ENCODE peak calls at places on chromosomes 5 and 9, in five cellular contexts. One of them, this sample, is unnamed. For H3K4me1, the result is how much of the 10 kb centered on the place peaks cover.

GRCh38 chr9:83572524-83572923 is 34.3 kb upstream of the FRMD3 start:
- DNase-seq in H9: no peak
- DNase-seq in MM.1S: no peak
- DNase-seq in transverse colon: no peak
- DNase-seq in spleen: no peak
- DNase-seq in this sample: no peak

GRCh38 chr5:150562832-150563231 is 54.9 kb downstream of the NDST1 start:
- DNase-seq in H9: no peak
- DNase-seq in MM.1S: peak
- DNase-seq in transverse colon: peak
- DNase-seq in spleen: no peak
- DNase-seq in this sample: no peak

GRCh38 chr9:93346240-93347112 is 105.0 kb upstream of the FAM120A start:
- DNase-seq in H9: no peak
- DNase-seq in MM.1S: no peak
- DNase-seq in transverse colon: no peak
- DNase-seq in spleen: no peak
- DNase-seq in this sample: no peak

GRCh38 chr5:94544031-94544650 is 74.3 kb downstream of the KIAA0825 start:
- DNase-seq in H9: no peak
- DNase-seq in MM.1S: no peak
- DNase-seq in transverse colon: no peak
- DNase-seq in spleen: no peak
- DNase-seq in this sample: no peak

GRCh38 chr5:172492097-172492840 is 37.9 kb upstream of the SH3PXD2B start:
- DNase-seq in H9: peak
- DNase-seq in MM.1S: no peak
- DNase-seq in transverse colon: no peak
- DNase-seq in spleen: no peak
- DNase-seq in this sample: no peak

GRCh38 chr9:70066418-70066817 is 22.8 kb downstream of the MAMDC2 start:
- DNase-seq in H9: no peak
- DNase-seq in MM.1S: no peak
- DNase-seq in transverse colon: no peak
- DNase-seq in spleen: no peak
- DNase-seq in this sample: no peak

GRCh38 chr5:130111723-130112122 is 207.5 kb downstream of the CHSY3 start:
- DNase-seq in H9: no peak
- DNase-seq in MM.1S: peak
- DNase-seq in transverse colon: no peak
- DNase-seq in spleen: no peak
- DNase-seq in this sample: no peak

GRCh38 chr5:173812811-173813550 is 75.2 kb upstream of the CPEB4 start:
- DNase-seq in H9: no peak
- DNase-seq in MM.1S: no peak
- DNase-seq in transverse colon: no peak
- DNase-seq in spleen: no peak
- DNase-seq in this sample: no peak

GRCh38 chr5:77832166-77832770 is 56.1 kb upstream of the TBCA start:
- DNase-seq in H9: no peak
- DNase-seq in MM.1S: no peak
- DNase-seq in transverse colon: no peak
- DNase-seq in spleen: no peak
- DNase-seq in this sample: no peak

GRCh38 chr9:30075451-30076199 is 2308.8 kb upstream of the ACO1 start:
- DNase-seq in H9: no peak
- DNase-seq in MM.1S: peak
- DNase-seq in transverse colon: no peak
- DNase-seq in spleen: no peak
- DNase-seq in this sample: no peak

GRCh38 chr5:149924481-149924880 is 20.1 kb downstream of the PDE6A start:
- DNase-seq in H9: no peak
- DNase-seq in MM.1S: no peak
- DNase-seq in transverse colon: no peak
- DNase-seq in spleen: no peak
- DNase-seq in this sample: no peak

GRCh38 chr5:179278119-179278518 is 67.1 kb downstream of the ADAMTS2 start:
- DNase-seq in H9: no peak
- DNase-seq in MM.1S: no peak
- DNase-seq in transverse colon: no peak
- DNase-seq in spleen: no peak
- DNase-seq in this sample: no peak

GRCh38 chr9:93288341-93288740 is 104.4 kb downstream of the WNK2 start:
- DNase-seq in H9: peak
- DNase-seq in MM.1S: no peak
- DNase-seq in transverse colon: no peak
- DNase-seq in spleen: peak
- DNase-seq in this sample: no peak

GRCh38 chr5:67030289-67031069 is 166.1 kb downstream of the CD180 start:
- DNase-seq in H9: no peak
- DNase-seq in MM.1S: no peak
- DNase-seq in transverse colon: no peak
- DNase-seq in spleen: no peak
- DNase-seq in this sample: no peak

GRCh38 chr5:54517174-54517511 is 416 bp upstream of the SNX18 start:
- DNase-seq in H9: no peak
- DNase-seq in MM.1S: no peak
- DNase-seq in transverse colon: peak
- DNase-seq in spleen: no peak
- DNase-seq in this sample: peak

GRCh38 chr5:11815481-11815880 is 88.8 kb downstream of the CTNND2 start:
- DNase-seq in H9: no peak
- DNase-seq in MM.1S: no peak
- DNase-seq in transverse colon: no peak
- DNase-seq in spleen: no peak
- DNase-seq in this sample: no peak

GRCh38 chr5:957730-958485 is 50.7 kb upstream of the NKD2 start:
- DNase-seq in H9: no peak
- DNase-seq in MM.1S: no peak
- DNase-seq in transverse colon: no peak
- DNase-seq in spleen: no peak
- DNase-seq in this sample: no peak

GRCh38 chr5:175286981-175287380 is 157.0 kb downstream of the DRD1 start:
- DNase-seq in H9: no peak
- DNase-seq in MM.1S: no peak
- DNase-seq in transverse colon: no peak
- DNase-seq in spleen: no peak
- DNase-seq in this sample: no peak

GRCh38 chr5:150298701-150299451 is 3.8 kb downstream of the ARSI start:
- DNase-seq in H9: no peak
- DNase-seq in MM.1S: no peak
- DNase-seq in transverse colon: no peak
- DNase-seq in spleen: no peak
- DNase-seq in this sample: no peak

GRCh38 chr9:127267793-127268507 is 3.4 kb downstream of the GARNL3 start:
- DNase-seq in H9: no peak
- DNase-seq in MM.1S: no peak
- DNase-seq in transverse colon: no peak
- DNase-seq in spleen: no peak
- DNase-seq in this sample: no peak

GRCh38 chr5:115349001-115349817 is 52.8 kb upstream of the CCDC112 start:
- DNase-seq in H9: no peak
- DNase-seq in MM.1S: no peak
- DNase-seq in transverse colon: peak
- DNase-seq in spleen: no peak
- DNase-seq in this sample: no peak

GRCh38 chr9:79798450-79798849 is 226.7 kb downstream of the TLE4 start:
- DNase-seq in H9: no peak
- DNase-seq in MM.1S: no peak
- DNase-seq in transverse colon: no peak
- DNase-seq in spleen: no peak
- DNase-seq in this sample: no peak

GRCh38 chr9:14323083-14323968 is 9.4 kb upstream of the NFIB start:
- DNase-seq in H9: no peak
- DNase-seq in MM.1S: no peak
- DNase-seq in transverse colon: no peak
- DNase-seq in spleen: no peak
- DNase-seq in this sample: no peak

GRCh38 chr9:14323969-14324366 is 10.0 kb upstream of the NFIB start:
- DNase-seq in H9: no peak
- DNase-seq in MM.1S: no peak
- DNase-seq in transverse colon: no peak
- DNase-seq in spleen: no peak
- DNase-seq in this sample: no peak

GRCh38 chr9:14321517-14322125 is 7.7 kb upstream of the NFIB start:
- DNase-seq in H9: no peak
- DNase-seq in MM.1S: no peak
- DNase-seq in transverse colon: no peak
- DNase-seq in spleen: no peak
- DNase-seq in this sample: no peak

GRCh38 chr9:14322211-14323082 is 8.5 kb upstream of the NFIB start:
- DNase-seq in H9: peak
- DNase-seq in MM.1S: peak
- DNase-seq in transverse colon: peak
- DNase-seq in spleen: peak
- DNase-seq in this sample: peak

GRCh38 chr9:14326264-14326826 is 12.4 kb upstream of the NFIB start:
- DNase-seq in H9: no peak
- DNase-seq in MM.1S: peak
- DNase-seq in transverse colon: no peak
- DNase-seq in spleen: no peak
- DNase-seq in this sample: peak
- H3K4me1 ChIP-seq in H9: under half
- H3K4me1 ChIP-seq in MM.1S: under half
- H3K4me1 ChIP-seq in transverse colon: under half
- H3K4me1 ChIP-seq in spleen: under half
- H3K4me1 ChIP-seq in this sample: under half

GRCh38 chr9:133118568-133118967 is 2.5 kb downstream of the RALGDS start:
- DNase-seq in H9: no peak
- DNase-seq in MM.1S: no peak
- DNase-seq in transverse colon: no peak
- DNase-seq in spleen: no peak
- DNase-seq in this sample: no peak
- H3K4me1 ChIP-seq in H9: under half
- H3K4me1 ChIP-seq in MM.1S: under half
- H3K4me1 ChIP-seq in transverse colon: half or more
- H3K4me1 ChIP-seq in spleen: half or more
- H3K4me1 ChIP-seq in this sample: under half

DNA sequence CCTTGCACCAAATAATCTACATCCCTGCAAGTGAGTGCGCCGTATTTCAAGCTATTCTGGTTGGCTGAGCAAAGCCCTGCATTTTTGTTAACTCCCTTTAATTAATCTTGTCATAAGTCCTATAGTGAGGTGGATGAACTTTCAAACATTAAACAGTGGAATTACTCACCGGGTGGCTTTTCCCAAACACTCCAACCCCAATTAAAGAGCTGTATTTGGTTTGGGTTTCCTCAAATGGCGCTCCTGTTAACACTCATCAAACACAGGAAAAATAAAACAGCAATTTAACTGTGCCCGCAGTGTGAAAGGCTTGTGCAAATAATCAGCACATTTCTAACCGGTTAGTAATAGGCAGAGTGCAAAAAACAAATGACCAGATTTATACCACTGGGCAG is 662.7 kb upstream of the ZNF608 start:
- DNase-seq in H9: no peak
- DNase-seq in MM.1S: no peak
- DNase-seq in transverse colon: peak
- DNase-seq in spleen: no peak
- DNase-seq in this sample: no peak
- H3K4me1 ChIP-seq in H9: under half
- H3K4me1 ChIP-seq in MM.1S: half or more
- H3K4me1 ChIP-seq in transverse colon: half or more
- H3K4me1 ChIP-seq in spleen: under half
- H3K4me1 ChIP-seq in this sample: under half

GRCh38 chr9:100819980-100820379 is 208.5 kb upstream of the PLPPR1 start:
- DNase-seq in H9: no peak
- DNase-seq in MM.1S: no peak
- DNase-seq in transverse colon: no peak
- DNase-seq in spleen: no peak
- DNase-seq in this sample: no peak
- H3K4me1 ChIP-seq in H9: under half
- H3K4me1 ChIP-seq in MM.1S: under half
- H3K4me1 ChIP-seq in transverse colon: under half
- H3K4me1 ChIP-seq in spleen: under half
- H3K4me1 ChIP-seq in this sample: under half

DNA sequence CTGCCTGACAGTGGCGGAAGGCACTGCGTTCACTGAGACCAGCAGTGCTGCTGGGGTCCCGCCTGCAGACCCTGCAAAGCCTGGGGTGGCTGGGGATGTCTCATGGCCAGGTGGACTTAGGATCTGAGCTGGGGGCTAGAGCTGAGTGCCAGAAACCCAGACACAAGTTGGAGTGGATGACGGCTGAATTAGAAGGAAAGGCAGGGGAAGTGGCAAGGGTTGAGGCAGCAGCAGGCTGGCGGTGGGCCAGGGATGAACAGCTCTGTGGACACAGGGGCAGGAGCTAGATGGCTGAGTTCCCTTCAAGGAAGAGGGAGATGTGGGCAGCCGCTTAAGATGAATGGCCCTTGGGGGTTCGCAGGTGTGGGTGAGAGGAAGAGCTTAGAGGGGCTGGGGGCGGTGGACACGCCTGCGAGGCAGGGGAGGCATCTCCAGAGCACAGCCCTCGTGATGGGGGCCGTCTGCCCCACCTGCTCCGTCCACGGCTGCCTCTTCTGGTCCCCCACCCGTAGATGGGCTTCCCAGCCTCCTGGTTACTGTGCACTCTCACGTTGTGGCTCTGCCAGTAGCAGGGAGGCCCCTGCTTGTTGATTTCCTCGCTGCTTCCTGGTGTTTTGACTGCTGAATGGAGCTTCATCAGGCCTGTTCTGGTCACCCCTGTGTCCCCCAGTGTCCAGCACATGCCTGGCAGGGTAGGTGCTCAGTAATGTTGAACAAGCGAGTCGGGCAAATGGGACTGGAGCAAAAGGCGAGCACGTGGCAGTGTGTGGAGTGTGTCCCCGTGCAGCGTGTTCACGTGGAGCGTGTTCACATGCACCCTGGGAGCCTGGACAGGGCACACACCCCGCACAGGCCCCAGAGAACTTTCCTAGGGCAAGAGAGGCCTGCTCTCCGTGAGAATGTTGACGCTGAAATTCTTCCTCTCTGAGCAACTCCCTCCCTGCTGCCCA is 168.2 kb downstream of the CACNA1B start:
- DNase-seq in H9: no peak
- DNase-seq in MM.1S: no peak
- DNase-seq in transverse colon: no peak
- DNase-seq in spleen: peak
- DNase-seq in this sample: no peak
- H3K4me1 ChIP-seq in H9: under half
- H3K4me1 ChIP-seq in MM.1S: under half
- H3K4me1 ChIP-seq in transverse colon: under half
- H3K4me1 ChIP-seq in spleen: under half
- H3K4me1 ChIP-seq in this sample: under half

GRCh38 chr5:132468665-132469379 is 21.8 kb downstream of the IRF1 start:
- DNase-seq in H9: no peak
- DNase-seq in MM.1S: no peak
- DNase-seq in transverse colon: peak
- DNase-seq in spleen: peak
- DNase-seq in this sample: no peak
- H3K4me1 ChIP-seq in H9: under half
- H3K4me1 ChIP-seq in MM.1S: half or more
- H3K4me1 ChIP-seq in transverse colon: half or more
- H3K4me1 ChIP-seq in spleen: half or more
- H3K4me1 ChIP-seq in this sample: under half

GRCh38 chr9:101446732-101447131 is 11.2 kb upstream of the ALDOB start:
- DNase-seq in H9: no peak
- DNase-seq in MM.1S: no peak
- DNase-seq in transverse colon: no peak
- DNase-seq in spleen: no peak
- DNase-seq in this sample: no peak
- H3K4me1 ChIP-seq in H9: under half
- H3K4me1 ChIP-seq in MM.1S: under half
- H3K4me1 ChIP-seq in transverse colon: under half
- H3K4me1 ChIP-seq in spleen: under half
- H3K4me1 ChIP-seq in this sample: under half

This sample was measured in prostate gland.